ENCODE peak calls at places on chromosome 5, in eight cellular contexts. One of them, this sample, is unnamed.
A peak's percentile ranks its signal among the peaks of the same experiment; 100 is the strongest.

GRCh38 chr5:109805882-109806281 is 116.2 kb downstream of the MAN2A1 start:
- DNase-seq in CD4-positive, alpha-beta memory T cell: no peak
- DNase-seq in aorta: no peak
- DNase-seq in esophagus squamous epithelium: no peak
- DNase-seq in heart right ventricle: no peak
- DNase-seq in effector memory CD4-positive, alpha-beta T cell: no peak
- DNase-seq in cardiac muscle cell: no peak
- DNase-seq in H9: no peak
- DNase-seq in this sample: no peak

GRCh38 chr5:127519527-127519926 is 2.1 kb downstream of the PRRC1 start:
- DNase-seq in CD4-positive, alpha-beta memory T cell: no peak
- DNase-seq in aorta: no peak
- DNase-seq in esophagus squamous epithelium: no peak
- DNase-seq in heart right ventricle: no peak
- DNase-seq in effector memory CD4-positive, alpha-beta T cell: no peak
- DNase-seq in cardiac muscle cell: peak; percentile 28
- DNase-seq in H9: no peak
- DNase-seq in this sample: no peak

GRCh38 chr5:41517909-41518308 is 7.5 kb upstream of the PLCXD3 start:
- DNase-seq in CD4-positive, alpha-beta memory T cell: no peak
- DNase-seq in aorta: no peak
- DNase-seq in esophagus squamous epithelium: no peak
- DNase-seq in heart right ventricle: no peak
- DNase-seq in effector memory CD4-positive, alpha-beta T cell: no peak
- DNase-seq in cardiac muscle cell: peak; percentile 62
- DNase-seq in H9: no peak
- DNase-seq in this sample: no peak

GRCh38 chr5:123000731-123001130 is 35.8 kb downstream of the PPIC start:
- DNase-seq in CD4-positive, alpha-beta memory T cell: no peak
- DNase-seq in aorta: no peak
- DNase-seq in esophagus squamous epithelium: no peak
- DNase-seq in heart right ventricle: no peak
- DNase-seq in effector memory CD4-positive, alpha-beta T cell: no peak
- DNase-seq in cardiac muscle cell: no peak
- DNase-seq in H9: no peak
- DNase-seq in this sample: no peak

GRCh38 chr5:43193171-43193951 is 1.3 kb downstream of the NIM1K start:
- DNase-seq in CD4-positive, alpha-beta memory T cell: peak; percentile 58
- DNase-seq in aorta: no peak
- DNase-seq in esophagus squamous epithelium: no peak
- DNase-seq in heart right ventricle: no peak
- DNase-seq in effector memory CD4-positive, alpha-beta T cell: no peak
- DNase-seq in cardiac muscle cell: peak; percentile 92
- DNase-seq in H9: no peak
- DNase-seq in this sample: peak; percentile 37

GRCh38 chr5:65825388-65826328 is 100.7 kb upstream of the ERBIN start:
- DNase-seq in CD4-positive, alpha-beta memory T cell: no peak
- DNase-seq in aorta: no peak
- DNase-seq in esophagus squamous epithelium: no peak
- DNase-seq in heart right ventricle: no peak
- DNase-seq in effector memory CD4-positive, alpha-beta T cell: no peak
- DNase-seq in cardiac muscle cell: no peak
- DNase-seq in H9: no peak
- DNase-seq in this sample: no peak

GRCh38 chr5:91162534-91163381 is 220.4 kb downstream of the ARRDC3 start:
- DNase-seq in CD4-positive, alpha-beta memory T cell: peak; percentile 75
- DNase-seq in aorta: no peak
- DNase-seq in esophagus squamous epithelium: peak; percentile 38
- DNase-seq in heart right ventricle: no peak
- DNase-seq in effector memory CD4-positive, alpha-beta T cell: peak; percentile 5
- DNase-seq in cardiac muscle cell: peak; percentile 92
- DNase-seq in H9: no peak
- DNase-seq in this sample: no peak

GRCh38 chr5:110054240-110054639 is 364.5 kb downstream of the MAN2A1 start:
- DNase-seq in CD4-positive, alpha-beta memory T cell: peak; percentile 84
- DNase-seq in aorta: no peak
- DNase-seq in esophagus squamous epithelium: peak; percentile 4
- DNase-seq in heart right ventricle: no peak
- DNase-seq in effector memory CD4-positive, alpha-beta T cell: peak; percentile 36
- DNase-seq in cardiac muscle cell: peak; percentile 76
- DNase-seq in H9: no peak
- DNase-seq in this sample: peak; percentile 83

GRCh38 chr5:172901012-172901780 is 58.0 kb upstream of the RPL26L1 start:
- DNase-seq in CD4-positive, alpha-beta memory T cell: no peak
- DNase-seq in aorta: peak; percentile 92
- DNase-seq in esophagus squamous epithelium: no peak
- DNase-seq in heart right ventricle: peak; percentile 43
- DNase-seq in effector memory CD4-positive, alpha-beta T cell: no peak
- DNase-seq in cardiac muscle cell: peak; percentile 90
- DNase-seq in H9: no peak
- DNase-seq in this sample: no peak

GRCh38 chr5:139394123-139394653 is 716 bp downstream of the PROB1 start:
- DNase-seq in CD4-positive, alpha-beta memory T cell: no peak
- DNase-seq in aorta: peak; percentile 88
- DNase-seq in esophagus squamous epithelium: no peak
- DNase-seq in heart right ventricle: peak; percentile 75
- DNase-seq in effector memory CD4-positive, alpha-beta T cell: no peak
- DNase-seq in cardiac muscle cell: peak; percentile 66
- DNase-seq in H9: peak; percentile 61
- DNase-seq in this sample: peak; percentile 44

GRCh38 chr5:73592546-73592945 is 27.0 kb downstream of the UTP15 start:
- DNase-seq in CD4-positive, alpha-beta memory T cell: no peak
- DNase-seq in aorta: no peak
- DNase-seq in esophagus squamous epithelium: no peak
- DNase-seq in heart right ventricle: no peak
- DNase-seq in effector memory CD4-positive, alpha-beta T cell: no peak
- DNase-seq in cardiac muscle cell: no peak
- DNase-seq in H9: no peak
- DNase-seq in this sample: no peak

GRCh38 chr5:37723147-37723961 is 116.5 kb downstream of the GDNF start:
- DNase-seq in CD4-positive, alpha-beta memory T cell: no peak
- DNase-seq in aorta: no peak
- DNase-seq in esophagus squamous epithelium: no peak
- DNase-seq in heart right ventricle: no peak
- DNase-seq in effector memory CD4-positive, alpha-beta T cell: no peak
- DNase-seq in cardiac muscle cell: peak; percentile 29
- DNase-seq in H9: peak; percentile 57
- DNase-seq in this sample: no peak

GRCh38 chr5:157540707-157541451 is 34.7 kb downstream of the ADAM19 start:
- DNase-seq in CD4-positive, alpha-beta memory T cell: peak; percentile 75
- DNase-seq in aorta: peak; percentile 83
- DNase-seq in esophagus squamous epithelium: peak; percentile 11
- DNase-seq in heart right ventricle: peak; percentile 45
- DNase-seq in effector memory CD4-positive, alpha-beta T cell: no peak
- DNase-seq in cardiac muscle cell: peak; percentile 86
- DNase-seq in H9: no peak
- DNase-seq in this sample: no peak

GRCh38 chr5:148912714-148913398 is 86.4 kb downstream of the ADRB2 start:
- DNase-seq in CD4-positive, alpha-beta memory T cell: no peak
- DNase-seq in aorta: no peak
- DNase-seq in esophagus squamous epithelium: no peak
- DNase-seq in heart right ventricle: no peak
- DNase-seq in effector memory CD4-positive, alpha-beta T cell: no peak
- DNase-seq in cardiac muscle cell: peak; percentile 78
- DNase-seq in H9: peak; percentile 86
- DNase-seq in this sample: no peak

GRCh38 chr5:57432876-57433275 is 49.7 kb downstream of the ACTBL2 start:
- DNase-seq in CD4-positive, alpha-beta memory T cell: no peak
- DNase-seq in aorta: no peak
- DNase-seq in esophagus squamous epithelium: no peak
- DNase-seq in heart right ventricle: no peak
- DNase-seq in effector memory CD4-positive, alpha-beta T cell: no peak
- DNase-seq in cardiac muscle cell: peak; percentile 58
- DNase-seq in H9: no peak
- DNase-seq in this sample: no peak

GRCh38 chr5:141867139-141867538 is 11.1 kb downstream of the PCDH1 start:
- DNase-seq in CD4-positive, alpha-beta memory T cell: no peak
- DNase-seq in aorta: peak; percentile 0
- DNase-seq in esophagus squamous epithelium: no peak
- DNase-seq in heart right ventricle: no peak
- DNase-seq in effector memory CD4-positive, alpha-beta T cell: no peak
- DNase-seq in cardiac muscle cell: no peak
- DNase-seq in H9: no peak
- DNase-seq in this sample: no peak

DNA sequence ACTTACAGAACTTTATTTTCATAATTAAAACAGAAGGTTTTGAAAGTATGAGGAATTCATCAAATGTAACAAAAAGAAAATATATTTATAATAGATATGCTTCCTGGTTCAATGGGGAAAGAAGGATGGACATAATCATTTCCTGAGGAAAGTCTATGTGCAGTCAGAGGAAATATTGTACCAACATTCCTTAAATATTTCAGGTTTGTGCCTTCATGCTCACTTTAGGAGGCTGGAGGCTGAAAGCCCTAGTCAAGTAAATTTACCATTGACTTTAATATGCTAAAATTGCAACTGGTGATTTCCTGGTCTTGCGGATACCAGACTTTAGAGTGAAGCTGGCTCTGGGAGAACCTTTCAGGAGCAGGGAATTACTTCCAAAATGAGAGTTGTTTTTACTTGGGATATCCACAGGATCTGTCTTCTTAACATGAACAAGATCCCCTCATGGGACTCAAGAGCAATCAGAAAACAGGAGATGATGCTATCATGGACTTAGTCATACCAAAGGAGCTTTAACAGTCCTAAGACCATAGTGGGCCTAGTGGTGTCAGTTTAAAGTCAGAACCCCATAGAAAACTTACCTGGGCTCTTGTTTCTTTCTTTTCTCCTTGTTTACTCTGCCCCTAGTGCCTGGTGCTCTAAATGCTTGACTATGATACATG is 762.8 kb upstream of the GRAMD2B start:
- DNase-seq in CD4-positive, alpha-beta memory T cell: no peak
- DNase-seq in aorta: no peak
- DNase-seq in esophagus squamous epithelium: no peak
- DNase-seq in heart right ventricle: no peak
- DNase-seq in effector memory CD4-positive, alpha-beta T cell: no peak
- DNase-seq in cardiac muscle cell: peak; percentile 38
- DNase-seq in H9: no peak
- DNase-seq in this sample: no peak
- H3K27ac ChIP-seq in CD4-positive, alpha-beta memory T cell: no peak overlapping the region
- H3K27ac ChIP-seq in aorta: no peak overlapping the region
- H3K27ac ChIP-seq in esophagus squamous epithelium: no peak overlapping the region
- H3K27ac ChIP-seq in heart right ventricle: no peak overlapping the region
- H3K27ac ChIP-seq in effector memory CD4-positive, alpha-beta T cell: no peak overlapping the region
- H3K27ac ChIP-seq in cardiac muscle cell: no peak overlapping the region
- H3K27ac ChIP-seq in H9: no peak overlapping the region
- H3K27ac ChIP-seq in this sample: no peak overlapping the region

GRCh38 chr5:176608937-176609723 is 826 bp downstream of the GPRIN1 start:
- DNase-seq in CD4-positive, alpha-beta memory T cell: no peak
- DNase-seq in aorta: no peak
- DNase-seq in esophagus squamous epithelium: no peak
- DNase-seq in heart right ventricle: no peak
- DNase-seq in effector memory CD4-positive, alpha-beta T cell: no peak
- DNase-seq in cardiac muscle cell: no peak
- DNase-seq in H9: no peak
- DNase-seq in this sample: no peak
- H3K27ac ChIP-seq in CD4-positive, alpha-beta memory T cell: no peak overlapping the region
- H3K27ac ChIP-seq in aorta: no peak overlapping the region
- H3K27ac ChIP-seq in esophagus squamous epithelium: no peak overlapping the region
- H3K27ac ChIP-seq in heart right ventricle: no peak overlapping the region
- H3K27ac ChIP-seq in effector memory CD4-positive, alpha-beta T cell: no peak overlapping the region
- H3K27ac ChIP-seq in cardiac muscle cell: no peak overlapping the region
- H3K27ac ChIP-seq in H9: no peak overlapping the region
- H3K27ac ChIP-seq in this sample: no peak overlapping the region

GRCh38 chr5:34510002-34510401 is 146.1 kb upstream of the RAI14 start:
- DNase-seq in CD4-positive, alpha-beta memory T cell: no peak
- DNase-seq in aorta: no peak
- DNase-seq in esophagus squamous epithelium: no peak
- DNase-seq in heart right ventricle: no peak
- DNase-seq in effector memory CD4-positive, alpha-beta T cell: no peak
- DNase-seq in cardiac muscle cell: no peak
- DNase-seq in H9: no peak
- DNase-seq in this sample: no peak

GRCh38 chr5:34511481-34511880 is 144.6 kb upstream of the RAI14 start:
- DNase-seq in CD4-positive, alpha-beta memory T cell: no peak
- DNase-seq in aorta: no peak
- DNase-seq in esophagus squamous epithelium: no peak
- DNase-seq in heart right ventricle: no peak
- DNase-seq in effector memory CD4-positive, alpha-beta T cell: no peak
- DNase-seq in cardiac muscle cell: no peak
- DNase-seq in H9: no peak
- DNase-seq in this sample: no peak

GRCh38 chr5:34509392-34509791 is 146.7 kb upstream of the RAI14 start:
- DNase-seq in CD4-positive, alpha-beta memory T cell: no peak
- DNase-seq in aorta: no peak
- DNase-seq in esophagus squamous epithelium: no peak
- DNase-seq in heart right ventricle: no peak
- DNase-seq in effector memory CD4-positive, alpha-beta T cell: no peak
- DNase-seq in cardiac muscle cell: no peak
- DNase-seq in H9: no peak
- DNase-seq in this sample: no peak

GRCh38 chr5:34511063-34511462 is 145.1 kb upstream of the RAI14 start:
- DNase-seq in CD4-positive, alpha-beta memory T cell: no peak
- DNase-seq in aorta: no peak
- DNase-seq in esophagus squamous epithelium: no peak
- DNase-seq in heart right ventricle: no peak
- DNase-seq in effector memory CD4-positive, alpha-beta T cell: no peak
- DNase-seq in cardiac muscle cell: no peak
- DNase-seq in H9: no peak
- DNase-seq in this sample: no peak

GRCh38 chr5:34511915-34512314 is 144.2 kb upstream of the RAI14 start:
- DNase-seq in CD4-positive, alpha-beta memory T cell: no peak
- DNase-seq in aorta: no peak
- DNase-seq in esophagus squamous epithelium: no peak
- DNase-seq in heart right ventricle: peak; percentile 41
- DNase-seq in effector memory CD4-positive, alpha-beta T cell: no peak
- DNase-seq in cardiac muscle cell: peak; percentile 50
- DNase-seq in H9: peak; percentile 51
- DNase-seq in this sample: no peak
- H3K27ac ChIP-seq in CD4-positive, alpha-beta memory T cell: no peak overlapping the region
- H3K27ac ChIP-seq in aorta: peak overlapping the region; percentile 21
- H3K27ac ChIP-seq in esophagus squamous epithelium: peak overlapping the region; percentile 66
- H3K27ac ChIP-seq in heart right ventricle: no peak overlapping the region
- H3K27ac ChIP-seq in effector memory CD4-positive, alpha-beta T cell: no peak overlapping the region
- H3K27ac ChIP-seq in cardiac muscle cell: peak overlapping the region; percentile 28
- H3K27ac ChIP-seq in H9: no peak overlapping the region
- H3K27ac ChIP-seq in this sample: no peak overlapping the region

GRCh38 chr5:59279979-59280378 is 613.5 kb downstream of the PDE4D start:
- DNase-seq in CD4-positive, alpha-beta memory T cell: no peak
- DNase-seq in aorta: no peak
- DNase-seq in esophagus squamous epithelium: no peak
- DNase-seq in heart right ventricle: no peak
- DNase-seq in effector memory CD4-positive, alpha-beta T cell: no peak
- DNase-seq in cardiac muscle cell: no peak
- DNase-seq in H9: no peak
- DNase-seq in this sample: no peak
- H3K27ac ChIP-seq in CD4-positive, alpha-beta memory T cell: no peak overlapping the region
- H3K27ac ChIP-seq in aorta: no peak overlapping the region
- H3K27ac ChIP-seq in esophagus squamous epithelium: no peak overlapping the region
- H3K27ac ChIP-seq in heart right ventricle: no peak overlapping the region
- H3K27ac ChIP-seq in effector memory CD4-positive, alpha-beta T cell: no peak overlapping the region
- H3K27ac ChIP-seq in cardiac muscle cell: no peak overlapping the region
- H3K27ac ChIP-seq in H9: no peak overlapping the region
- H3K27ac ChIP-seq in this sample: no peak overlapping the region

GRCh38 chr5:154444559-154445421 is 1.0 kb upstream of the SAP30L start:
- DNase-seq in CD4-positive, alpha-beta memory T cell: no peak
- DNase-seq in aorta: peak; percentile 75
- DNase-seq in esophagus squamous epithelium: no peak
- DNase-seq in heart right ventricle: no peak
- DNase-seq in effector memory CD4-positive, alpha-beta T cell: no peak
- DNase-seq in cardiac muscle cell: no peak
- DNase-seq in H9: peak; percentile 51
- DNase-seq in this sample: peak; percentile 19
- H3K27ac ChIP-seq in CD4-positive, alpha-beta memory T cell: peak overlapping the region; percentile 66
- H3K27ac ChIP-seq in aorta: peak overlapping the region; percentile 53
- H3K27ac ChIP-seq in esophagus squamous epithelium: peak overlapping the region; percentile 94
- H3K27ac ChIP-seq in heart right ventricle: peak overlapping the region; percentile 94
- H3K27ac ChIP-seq in effector memory CD4-positive, alpha-beta T cell: peak overlapping the region; percentile 64
- H3K27ac ChIP-seq in cardiac muscle cell: no peak overlapping the region
- H3K27ac ChIP-seq in H9: no peak overlapping the region
- H3K27ac ChIP-seq in this sample: peak overlapping the region; percentile 77